ENCODE peak calls at places on chromosomes 16 and 17, in five cellular contexts. One of them, this sample, is unnamed.

GRCh38 chr17:82400830-82401229 is 17.3 kb upstream of the HEXD start:
- DNase-seq in ovary: no peak
- DNase-seq in stomach: peak; percentile 49
- DNase-seq in CD4-positive, alpha-beta T cell: peak; percentile 44
- DNase-seq in testis: no peak
- DNase-seq in this sample: no peak

GRCh38 chr17:37848690-37849616 is 75.3 kb upstream of the TBC1D3K start:
- DNase-seq in ovary: no peak
- DNase-seq in stomach: no peak
- DNase-seq in CD4-positive, alpha-beta T cell: no peak
- DNase-seq in testis: no peak
- DNase-seq in this sample: no peak

GRCh38 chr17:68302066-68302564 is 10.8 kb downstream of the ARSG start:
- DNase-seq in ovary: peak; percentile 70
- DNase-seq in stomach: no peak
- DNase-seq in CD4-positive, alpha-beta T cell: no peak
- DNase-seq in testis: peak; percentile 80
- DNase-seq in this sample: no peak

GRCh38 chr16:4309833-4310266 is 6.0 kb upstream of the GLIS2 start:
- DNase-seq in ovary: no peak
- DNase-seq in stomach: peak; percentile 82
- DNase-seq in CD4-positive, alpha-beta T cell: peak; percentile 53
- DNase-seq in testis: peak; percentile 58
- DNase-seq in this sample: peak; percentile 32

GRCh38 chr17:67990909-67991308 is 5.4 kb downstream of the C17orf58 start:
- DNase-seq in ovary: no peak
- DNase-seq in stomach: no peak
- DNase-seq in CD4-positive, alpha-beta T cell: no peak
- DNase-seq in testis: no peak
- DNase-seq in this sample: no peak

GRCh38 chr17:69608808-69609494 is 194.5 kb downstream of the MAP2K6 start:
- DNase-seq in ovary: no peak
- DNase-seq in stomach: no peak
- DNase-seq in CD4-positive, alpha-beta T cell: no peak
- DNase-seq in testis: no peak
- DNase-seq in this sample: no peak

GRCh38 chr17:63278731-63279442 is 167.2 kb downstream of the CYB561 start:
- DNase-seq in ovary: no peak
- DNase-seq in stomach: no peak
- DNase-seq in CD4-positive, alpha-beta T cell: no peak
- DNase-seq in testis: no peak
- DNase-seq in this sample: no peak

GRCh38 chr17:28228986-28229729 is 89.8 kb upstream of the TMEM97 start:
- DNase-seq in ovary: no peak
- DNase-seq in stomach: no peak
- DNase-seq in CD4-positive, alpha-beta T cell: no peak
- DNase-seq in testis: peak; percentile 12
- DNase-seq in this sample: no peak

GRCh38 chr16:87823146-87823929 is 46.0 kb downstream of the SLC7A5 start:
- DNase-seq in ovary: no peak
- DNase-seq in stomach: no peak
- DNase-seq in CD4-positive, alpha-beta T cell: no peak
- DNase-seq in testis: no peak
- DNase-seq in this sample: no peak

GRCh38 chr17:76558210-76559095 is 18.6 kb downstream of the PRCD start:
- DNase-seq in ovary: no peak
- DNase-seq in stomach: no peak
- DNase-seq in CD4-positive, alpha-beta T cell: no peak
- DNase-seq in testis: no peak
- DNase-seq in this sample: no peak

GRCh38 chr17:16870253-16871245 is 101.4 kb downstream of the TNFRSF13B start:
- DNase-seq in ovary: peak; percentile 13
- DNase-seq in stomach: peak; percentile 21
- DNase-seq in CD4-positive, alpha-beta T cell: no peak
- DNase-seq in testis: no peak
- DNase-seq in this sample: no peak

GRCh38 chr16:69143116-69143515 is 10.7 kb downstream of the UTP4 start:
- DNase-seq in ovary: no peak
- DNase-seq in stomach: no peak
- DNase-seq in CD4-positive, alpha-beta T cell: no peak
- DNase-seq in testis: no peak
- DNase-seq in this sample: no peak

GRCh38 chr16:85391175-85391707 is 221.9 kb upstream of the GSE1 start:
- DNase-seq in ovary: peak; percentile 33
- DNase-seq in stomach: no peak
- DNase-seq in CD4-positive, alpha-beta T cell: no peak
- DNase-seq in testis: peak; percentile 9
- DNase-seq in this sample: peak; percentile 1

GRCh38 chr16:16073884-16074781 is 124.7 kb downstream of the ABCC1 start:
- DNase-seq in ovary: peak; percentile 65
- DNase-seq in stomach: peak; percentile 34
- DNase-seq in CD4-positive, alpha-beta T cell: no peak
- DNase-seq in testis: peak; percentile 42
- DNase-seq in this sample: no peak

GRCh38 chr17:48944519-48945260 is at the start of gene SNF8:
- DNase-seq in ovary: peak; percentile 95
- DNase-seq in stomach: peak; percentile 94
- DNase-seq in CD4-positive, alpha-beta T cell: peak; percentile 88
- DNase-seq in testis: peak; percentile 94
- DNase-seq in this sample: peak; percentile 82

GRCh38 chr16:82636958-82637357 is 10.2 kb downstream of the CDH13 start:
- DNase-seq in ovary: no peak
- DNase-seq in stomach: no peak
- DNase-seq in CD4-positive, alpha-beta T cell: no peak
- DNase-seq in testis: no peak
- DNase-seq in this sample: no peak

GRCh38 chr17:8062807-8063483 is 24.1 kb downstream of the ALOX15B start:
- DNase-seq in ovary: no peak
- DNase-seq in stomach: no peak
- DNase-seq in CD4-positive, alpha-beta T cell: no peak
- DNase-seq in testis: no peak
- DNase-seq in this sample: no peak

GRCh38 chr17:3531266-3532101 is 26.1 kb downstream of the TRPV3 start:
- DNase-seq in ovary: peak; percentile 68
- DNase-seq in stomach: no peak
- DNase-seq in CD4-positive, alpha-beta T cell: no peak
- DNase-seq in testis: peak; percentile 94
- DNase-seq in this sample: no peak

DNA sequence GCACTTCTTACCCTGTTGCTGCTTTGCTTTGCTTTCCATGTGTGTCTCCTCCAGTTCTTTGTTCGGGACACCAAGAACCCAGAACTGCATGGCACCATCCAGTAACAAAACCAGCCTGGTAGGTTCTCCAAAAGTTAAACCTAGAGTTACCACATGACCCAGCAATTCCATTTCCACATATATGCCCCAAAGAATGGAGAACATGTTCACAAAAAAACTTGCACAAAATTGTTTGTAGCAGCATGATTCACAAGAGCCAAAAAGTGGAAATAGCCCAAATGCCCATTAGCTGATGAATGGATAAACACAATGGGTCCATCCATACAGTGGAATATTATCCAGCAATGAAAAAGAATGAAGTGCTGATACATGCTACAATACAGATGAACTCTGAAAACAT is 10.2 kb upstream of the CCL22 start:
- DNase-seq in ovary: no peak
- DNase-seq in stomach: no peak
- DNase-seq in CD4-positive, alpha-beta T cell: no peak
- DNase-seq in testis: no peak
- DNase-seq in this sample: no peak
- H3K9me3 ChIP-seq in ovary: no peaks in the 10 kb centered on the region
- H3K9me3 ChIP-seq in stomach: no peaks in the 10 kb centered on the region
- H3K9me3 ChIP-seq in CD4-positive, alpha-beta T cell: no peaks in the 10 kb centered on the region
- H3K9me3 ChIP-seq in testis: no peaks in the 10 kb centered on the region
- H3K9me3 ChIP-seq in this sample: no peaks in the 10 kb centered on the region

GRCh38 chr16:35689764-35690163 is 2230.4 kb downstream of the TP53TG3F start:
- DNase-seq in ovary: no peak
- DNase-seq in stomach: no peak
- DNase-seq in CD4-positive, alpha-beta T cell: no peak
- DNase-seq in testis: no peak
- DNase-seq in this sample: no peak

GRCh38 chr16:35692824-35693223 is 2233.4 kb downstream of the TP53TG3F start:
- DNase-seq in ovary: no peak
- DNase-seq in stomach: no peak
- DNase-seq in CD4-positive, alpha-beta T cell: no peak
- DNase-seq in testis: no peak
- DNase-seq in this sample: no peak

GRCh38 chr16:35687781-35688180 is 2228.4 kb downstream of the TP53TG3F start:
- DNase-seq in ovary: no peak
- DNase-seq in stomach: no peak
- DNase-seq in CD4-positive, alpha-beta T cell: no peak
- DNase-seq in testis: no peak
- DNase-seq in this sample: no peak

GRCh38 chr16:35691057-35691456 is 2231.6 kb downstream of the TP53TG3F start:
- DNase-seq in ovary: no peak
- DNase-seq in stomach: no peak
- DNase-seq in CD4-positive, alpha-beta T cell: no peak
- DNase-seq in testis: no peak
- DNase-seq in this sample: no peak

DNA sequence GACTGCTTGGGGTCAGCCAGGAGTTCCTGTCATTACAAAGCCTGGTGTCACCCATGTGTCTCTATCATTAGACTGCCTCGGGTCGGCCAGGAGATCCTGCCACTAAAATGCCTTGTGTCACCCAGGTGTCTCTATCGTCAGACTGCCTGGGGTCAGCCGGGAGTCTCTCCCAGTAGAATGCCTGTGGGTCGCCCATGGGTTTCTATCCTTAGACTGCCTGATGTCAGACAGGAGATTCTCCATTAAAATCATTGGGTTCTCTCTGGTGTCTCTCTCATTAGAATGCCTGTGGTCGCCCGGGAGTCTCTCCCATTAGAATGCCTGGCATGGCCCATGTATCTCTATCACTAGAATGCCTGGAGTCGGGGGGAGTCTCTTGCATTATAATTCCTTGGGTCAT is 2231.0 kb downstream of the TP53TG3F start:
- DNase-seq in ovary: no peak
- DNase-seq in stomach: no peak
- DNase-seq in CD4-positive, alpha-beta T cell: no peak
- DNase-seq in testis: no peak
- DNase-seq in this sample: no peak
- H3K9me3 ChIP-seq in ovary: no peaks in the 10 kb centered on the region
- H3K9me3 ChIP-seq in stomach: no peaks in the 10 kb centered on the region
- H3K9me3 ChIP-seq in CD4-positive, alpha-beta T cell: peaks cover 66% of the 10 kb centered on the region
- H3K9me3 ChIP-seq in testis: no peaks in the 10 kb centered on the region
- H3K9me3 ChIP-seq in this sample: peaks cover 3% of the 10 kb centered on the region

DNA sequence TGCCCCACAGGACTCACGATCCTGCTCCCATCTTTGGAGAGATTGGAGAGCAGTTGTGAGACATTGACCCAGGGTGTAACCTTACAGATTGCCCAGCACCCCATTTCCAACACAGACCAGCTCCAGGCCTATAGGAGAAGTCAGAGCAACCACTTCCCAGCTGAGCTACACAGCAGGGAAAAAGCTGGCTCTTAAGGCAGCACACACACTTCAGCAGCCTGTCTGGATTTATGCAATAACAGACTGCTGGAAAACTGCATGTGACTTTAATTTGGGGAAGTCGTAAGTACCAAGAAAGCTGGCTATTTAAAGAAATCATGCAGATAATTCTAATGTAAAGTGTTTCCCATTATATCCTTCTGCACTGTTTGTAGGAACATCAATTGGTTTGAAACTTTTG is 30.8 kb downstream of the NOG start:
- DNase-seq in ovary: no peak
- DNase-seq in stomach: no peak
- DNase-seq in CD4-positive, alpha-beta T cell: no peak
- DNase-seq in testis: no peak
- DNase-seq in this sample: no peak
- H3K9me3 ChIP-seq in ovary: no peaks in the 10 kb centered on the region
- H3K9me3 ChIP-seq in stomach: no peaks in the 10 kb centered on the region
- H3K9me3 ChIP-seq in CD4-positive, alpha-beta T cell: no peaks in the 10 kb centered on the region
- H3K9me3 ChIP-seq in testis: no peaks in the 10 kb centered on the region
- H3K9me3 ChIP-seq in this sample: no peaks in the 10 kb centered on the region

DNA sequence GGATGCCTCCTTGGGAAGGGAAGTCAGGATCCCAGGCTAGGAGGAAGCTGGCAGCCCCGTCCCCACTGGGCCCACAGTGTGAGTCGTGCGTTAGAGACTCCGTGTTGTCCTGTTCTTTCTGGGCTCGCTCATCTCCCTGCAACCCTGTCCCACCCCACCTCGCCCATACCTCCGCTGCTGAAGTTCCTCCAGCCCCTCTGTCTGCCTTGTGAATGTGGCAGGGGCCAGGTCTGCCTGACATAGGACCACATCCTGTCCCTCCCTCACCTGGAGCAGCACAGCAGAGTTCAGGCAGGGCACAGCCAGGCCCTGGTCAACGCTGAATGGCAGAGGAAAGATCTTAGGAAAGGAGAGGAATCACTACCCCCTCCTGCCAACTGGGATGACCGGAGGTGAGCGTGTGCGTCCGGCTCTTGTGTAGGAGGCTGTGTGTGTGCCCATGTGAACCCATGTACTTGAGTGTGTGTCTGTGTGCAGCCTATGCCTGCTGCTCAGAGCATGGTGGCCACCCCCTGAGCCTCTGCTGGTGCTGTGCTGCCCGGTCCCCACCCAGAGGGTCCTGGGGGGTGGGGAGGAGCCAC is 12.8 kb downstream of the KCNJ18 start:
- DNase-seq in ovary: no peak
- DNase-seq in stomach: no peak
- DNase-seq in CD4-positive, alpha-beta T cell: no peak
- DNase-seq in testis: no peak
- DNase-seq in this sample: no peak
- H3K9me3 ChIP-seq in ovary: no peaks in the 10 kb centered on the region
- H3K9me3 ChIP-seq in stomach: no peaks in the 10 kb centered on the region
- H3K9me3 ChIP-seq in CD4-positive, alpha-beta T cell: no peaks in the 10 kb centered on the region
- H3K9me3 ChIP-seq in testis: no peaks in the 10 kb centered on the region
- H3K9me3 ChIP-seq in this sample: no peaks in the 10 kb centered on the region

GRCh38 chr16:51287231-51287630 is 136.2 kb upstream of the SALL1 start:
- DNase-seq in ovary: no peak
- DNase-seq in stomach: no peak
- DNase-seq in CD4-positive, alpha-beta T cell: no peak
- DNase-seq in testis: no peak
- DNase-seq in this sample: no peak

GRCh38 chr16:51290886-51291285 is 139.8 kb upstream of the SALL1 start:
- DNase-seq in ovary: no peak
- DNase-seq in stomach: no peak
- DNase-seq in CD4-positive, alpha-beta T cell: no peak
- DNase-seq in testis: no peak
- DNase-seq in this sample: no peak

GRCh38 chr16:51286272-51286671 is 135.2 kb upstream of the SALL1 start:
- DNase-seq in ovary: no peak
- DNase-seq in stomach: no peak
- DNase-seq in CD4-positive, alpha-beta T cell: no peak
- DNase-seq in testis: no peak
- DNase-seq in this sample: no peak

GRCh38 chr16:51290410-51290809 is 139.3 kb upstream of the SALL1 start:
- DNase-seq in ovary: no peak
- DNase-seq in stomach: no peak
- DNase-seq in CD4-positive, alpha-beta T cell: no peak
- DNase-seq in testis: no peak
- DNase-seq in this sample: no peak

GRCh38 chr16:51289336-51289735 is 138.3 kb upstream of the SALL1 start:
- DNase-seq in ovary: no peak
- DNase-seq in stomach: no peak
- DNase-seq in CD4-positive, alpha-beta T cell: no peak
- DNase-seq in testis: no peak
- DNase-seq in this sample: no peak
- H3K9me3 ChIP-seq in ovary: no peaks in the 10 kb centered on the region
- H3K9me3 ChIP-seq in stomach: no peaks in the 10 kb centered on the region
- H3K9me3 ChIP-seq in CD4-positive, alpha-beta T cell: no peaks in the 10 kb centered on the region
- H3K9me3 ChIP-seq in testis: no peaks in the 10 kb centered on the region
- H3K9me3 ChIP-seq in this sample: no peaks in the 10 kb centered on the region

This sample was measured in T-helper 17 cell.